ENCODE peak calls at places on chromosomes 4 and X, in six cellular contexts. X is progenitor cell of endocrine pancreas, E is GM23338, P is lower lobe of right lung, H is SK-N-SH, L is fibroblast of the aortic adventitia. N is an unnamed sample.

GRCh38 chrX:153495362-153495751 is 577 bp downstream of the BGN start:
- DNase-seq in X (no peak), E (no peak), P (no peak), H (no peak), L (peak), N (no peak)

GRCh38 chr4:186727977-186728519 is 4.4 kb upstream of the FAT1 start:
- DNase-seq in X (no peak), E (peak), P (no peak), H (no peak), L (no peak), N (no peak)

GRCh38 chrX:132412208-132412607 is 76.6 kb downstream of the MBNL3 start:
- DNase-seq in X (no peak), E (peak), P (no peak), H (no peak), L (no peak), N (no peak)

GRCh38 chr4:25860586-25861421 is 2.0 kb downstream of the SEL1L3 start:
- DNase-seq in X (no peak), E (no peak), P (peak), H (no peak), L (peak), N (peak)

GRCh38 chrX:71103110-71103983 is 3.2 kb downstream of the CXorf65 start:
- DNase-seq in X (no peak), E (peak), P (peak), H (peak), L (no peak), N (peak)

GRCh38 chrX:40912576-40912975 is 172.7 kb upstream of the USP9X start:
- DNase-seq in X (no peak), E (no peak), P (no peak), H (no peak), L (no peak), N (no peak)

GRCh38 chr4:28966982-28967381 is 1753.2 kb upstream of the PCDH7 start:
- DNase-seq in X (no peak), E (no peak), P (no peak), H (no peak), L (peak), N (no peak)

GRCh38 chrX:39848243-39848642 is 249.5 kb downstream of the BCOR start:
- DNase-seq in X (no peak), E (no peak), P (no peak), H (no peak), L (peak), N (no peak)

GRCh38 chrX:153878285-153878779 is 7.6 kb downstream of the L1CAM start:
- DNase-seq in X (no peak), E (no peak), P (no peak), H (peak), L (no peak), N (no peak)

GRCh38 chrX:41085883-41086626 is 810 bp downstream of the USP9X start:
- DNase-seq in X (peak), E (peak), P (peak), H (peak), L (peak), N (peak)

GRCh38 chrX:134734343-134735001 is 76.2 kb upstream of the PLAC1 start:
- DNase-seq in X (no peak), E (no peak), P (no peak), H (peak), L (peak), N (no peak)

GRCh38 chr4:56307423-56307822 is 79.9 kb downstream of the AASDH start:
- DNase-seq in X (no peak), E (no peak), P (no peak), H (no peak), L (no peak), N (no peak)

GRCh38 chr4:95129708-95130343 is 372.1 kb downstream of the BMPR1B start:
- DNase-seq in X (no peak), E (no peak), P (no peak), H (no peak), L (peak), N (peak)

GRCh38 chrX:38220024-38220935 is at the start of gene SRPX:
- DNase-seq in X (peak), E (peak), P (peak), H (peak), L (peak), N (peak)
- TF ChIP-seq CTCF in X (peak), E (peak), P (peak), H (peak), L (peak), N (no peak)

GRCh38 chr4:48340905-48341775 is at the start of gene SLAIN2:
- DNase-seq in X (peak), E (peak), P (peak), H (peak), L (peak), N (peak)
- TF ChIP-seq CTCF in X (peak), E (peak), P (peak), H (peak), L (peak), N (no peak)

DNA sequence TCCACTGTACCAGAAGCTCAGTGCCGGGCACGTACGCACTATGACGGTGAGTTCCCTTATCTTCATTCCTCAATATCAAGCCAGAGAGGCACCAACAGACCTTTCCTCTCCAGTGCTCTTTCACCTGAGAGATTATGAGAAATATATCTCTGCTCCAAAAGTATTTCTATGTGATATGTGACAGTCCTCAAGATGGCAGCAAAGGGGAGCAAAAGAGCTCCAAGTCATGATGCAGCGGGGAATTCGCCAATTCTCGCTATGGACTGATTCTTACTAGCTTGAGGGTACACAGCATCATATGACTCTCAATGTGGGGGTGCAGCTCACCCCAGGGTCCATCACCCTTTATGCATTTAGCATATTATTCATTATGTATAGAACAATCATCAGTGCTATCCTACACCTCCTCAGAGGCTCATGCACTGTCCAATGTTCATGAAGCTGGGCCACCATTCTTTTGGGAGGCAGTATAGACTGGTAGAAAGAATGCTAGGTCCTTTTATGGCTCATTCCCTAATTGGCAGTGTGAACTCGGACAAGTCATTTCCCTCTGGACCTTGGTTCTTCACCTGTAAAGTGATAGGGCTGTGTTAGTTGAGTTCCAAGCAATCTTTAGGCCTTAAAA is 12.8 kb upstream of the IQSEC2 start:
- DNase-seq in X (no peak), E (no peak), P (no peak), H (no peak), L (peak), N (no peak)
- TF ChIP-seq CTCF in X (no peak), E (peak), P (no peak), H (peak), L (peak), N (no peak)

DNA sequence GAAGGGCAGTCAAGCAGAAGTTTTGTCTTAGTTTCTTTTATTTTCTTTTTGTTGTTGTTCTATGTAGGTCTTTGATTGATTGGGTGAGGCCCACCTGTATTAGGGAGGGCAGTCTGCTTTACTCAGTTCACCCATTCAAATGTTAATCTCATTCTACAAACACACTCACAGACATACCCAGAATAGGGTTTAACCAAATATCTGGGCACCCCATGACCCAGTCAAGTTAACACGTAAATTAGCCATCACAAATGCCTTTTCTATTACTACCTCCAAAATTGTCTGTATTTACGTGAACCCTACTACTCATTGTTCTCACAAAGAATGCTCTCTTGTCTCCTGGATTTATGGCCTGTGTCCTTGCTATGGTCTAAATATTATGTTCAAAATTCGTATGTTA is 339.7 kb downstream of the ANK2 start:
- DNase-seq in X (no peak), E (no peak), P (no peak), H (no peak), L (no peak), N (no peak)
- TF ChIP-seq CTCF in X (no peak), E (no peak), P (no peak), H (no peak), L (no peak), N (no peak)

GRCh38 chr4:85548116-85548515 is 73.2 kb downstream of the ARHGAP24 start:
- DNase-seq in X (no peak), E (no peak), P (no peak), H (peak), L (peak), N (no peak)
- TF ChIP-seq CTCF in X (no peak), E (no peak), P (no peak), H (no peak), L (peak), N (no peak)

GRCh38 chr4:81257841-81258240 is 42.8 kb upstream of the PRKG2 start:
- DNase-seq in X (no peak), E (no peak), P (no peak), H (no peak), L (no peak), N (no peak)

GRCh38 chr4:81259151-81259550 is 44.1 kb upstream of the PRKG2 start:
- DNase-seq in X (no peak), E (no peak), P (no peak), H (no peak), L (no peak), N (no peak)

GRCh38 chr4:81257021-81257420 is 42.0 kb upstream of the PRKG2 start:
- DNase-seq in X (no peak), E (no peak), P (no peak), H (no peak), L (peak), N (no peak)

GRCh38 chr4:81256059-81256635 is 41.1 kb upstream of the PRKG2 start:
- DNase-seq in X (no peak), E (no peak), P (no peak), H (no peak), L (no peak), N (no peak)

DNA sequence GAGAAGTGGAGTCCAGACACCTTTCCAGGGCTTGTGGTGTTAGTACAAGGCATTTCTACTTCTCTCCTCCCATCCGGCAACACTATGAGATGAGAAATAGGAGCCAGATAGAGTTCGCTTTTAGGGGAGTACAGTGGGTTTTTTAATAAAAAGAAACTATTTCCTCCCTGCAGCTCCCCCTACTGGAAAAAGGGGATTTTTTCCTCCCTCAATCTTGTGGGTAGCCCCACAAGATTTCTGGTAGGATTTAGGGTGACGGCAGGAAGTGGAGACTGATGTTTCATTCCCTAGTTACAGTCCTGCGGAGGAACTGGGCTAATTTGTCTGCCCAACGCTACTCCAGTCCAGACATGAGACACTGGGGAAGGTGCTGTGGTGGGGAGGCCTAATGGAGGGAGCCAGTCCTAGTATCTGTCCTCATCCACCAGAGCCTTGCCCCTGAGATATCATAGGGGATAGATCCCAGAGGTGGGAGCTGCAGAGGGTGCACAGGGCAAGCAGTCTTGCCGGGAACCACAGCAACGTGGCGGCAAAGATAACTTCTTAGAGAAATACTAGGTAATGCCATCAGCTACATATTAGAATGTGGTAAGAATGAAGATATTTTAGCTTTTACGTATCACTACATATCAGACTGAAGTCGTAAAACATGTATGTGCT is 45.6 kb upstream of the PRKG2 start:
- DNase-seq in X (no peak), E (peak), P (no peak), H (peak), L (peak), N (no peak)
- TF ChIP-seq CTCF in X (peak), E (peak), P (peak), H (peak), L (peak), N (no peak)

DNA sequence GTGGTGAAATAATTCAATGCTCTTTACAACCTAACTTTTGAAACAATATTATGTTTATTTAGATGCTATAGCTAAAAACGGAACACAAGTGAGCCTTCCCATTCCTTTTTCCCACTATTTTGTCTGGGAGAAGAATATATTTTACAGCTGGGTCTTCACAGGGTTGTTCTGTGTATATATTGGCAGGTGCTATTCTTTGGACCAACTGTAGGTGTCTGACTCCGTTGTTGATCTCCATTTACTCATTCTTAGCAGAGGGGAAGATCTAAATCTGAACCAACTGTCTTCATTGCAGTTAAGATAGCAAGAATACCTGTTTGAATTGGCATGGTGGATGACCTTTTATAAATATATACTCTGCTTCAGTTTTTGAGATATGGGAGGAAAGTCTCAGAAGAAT is 257.4 kb downstream of the CFAP299 start:
- DNase-seq in X (no peak), E (peak), P (no peak), H (peak), L (no peak), N (no peak)
- TF ChIP-seq CTCF in X (peak), E (peak), P (no peak), H (no peak), L (peak), N (peak)

GRCh38 chrX:8183281-8183680 is 12.2 kb upstream of the VCX2 start:
- DNase-seq in X (no peak), E (no peak), P (no peak), H (no peak), L (no peak), N (no peak)

DNA sequence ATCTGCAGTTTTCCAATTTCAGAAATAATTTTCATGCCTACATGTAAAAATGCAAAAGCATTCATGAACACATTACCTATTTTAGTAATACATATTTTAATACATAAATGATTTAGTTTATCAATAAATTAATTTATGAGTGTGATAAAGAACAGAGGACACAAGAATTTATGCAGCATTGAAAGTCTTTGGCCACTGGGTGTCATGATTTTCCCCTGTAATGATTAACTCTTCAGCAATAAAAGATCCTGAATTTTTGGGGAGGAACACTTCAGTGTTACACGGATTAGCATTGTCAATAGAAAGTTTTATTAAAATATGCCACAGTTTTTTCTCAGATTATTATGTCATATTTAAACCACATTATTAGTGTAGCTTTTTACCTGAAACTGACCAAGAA is 8.6 kb upstream of the VCX2 start:
- DNase-seq in X (no peak), E (no peak), P (no peak), H (peak), L (no peak), N (no peak)
- TF ChIP-seq CTCF in X (peak), E (no peak), P (peak), H (peak), L (no peak), N (no peak)